ENCODE peak calls at places on chromosomes 7 and 10, in seven cellular contexts. One of them, this sample, is unnamed.

GRCh38 chr10:89233033-89233432 is 18.5 kb downstream of the LIPA start:
- DNase-seq in AG04450: no peak
- DNase-seq in neural crest cell: no peak
- DNase-seq in H9: no peak
- DNase-seq in lower lobe of right lung: no peak
- DNase-seq in brain microvascular endothelial cell: no peak
- DNase-seq in epithelial cell of esophagus: no peak
- DNase-seq in this sample: no peak

GRCh38 chr7:25359471-25360059 is 131.3 kb upstream of the NPVF start:
- DNase-seq in AG04450: no peak
- DNase-seq in H9: no peak
- DNase-seq in epithelial cell of esophagus: no peak
- DNase-seq in brain microvascular endothelial cell: no peak
- DNase-seq in lower lobe of right lung: no peak
- DNase-seq in neural crest cell: no peak
- DNase-seq in this sample: no peak

GRCh38 chr7:55111007-55111406 is 92.2 kb downstream of the EGFR start:
- DNase-seq in lower lobe of right lung: no peak
- DNase-seq in brain microvascular endothelial cell: no peak
- DNase-seq in H9: no peak
- DNase-seq in epithelial cell of esophagus: peak; percentile 83
- DNase-seq in AG04450: peak; percentile 49
- DNase-seq in neural crest cell: no peak
- DNase-seq in this sample: no peak

GRCh38 chr10:130869179-130869841 is 442.2 kb downstream of the TCERG1L start:
- DNase-seq in lower lobe of right lung: no peak
- DNase-seq in H9: no peak
- DNase-seq in AG04450: no peak
- DNase-seq in brain microvascular endothelial cell: no peak
- DNase-seq in neural crest cell: no peak
- DNase-seq in epithelial cell of esophagus: no peak
- DNase-seq in this sample: no peak

GRCh38 chr10:5684971-5685763 is 529 bp downstream of the TASOR2 start:
- DNase-seq in neural crest cell: peak; percentile 52
- DNase-seq in lower lobe of right lung: peak; percentile 75
- DNase-seq in H9: peak; percentile 68
- DNase-seq in AG04450: peak; percentile 44
- DNase-seq in brain microvascular endothelial cell: peak; percentile 63
- DNase-seq in epithelial cell of esophagus: peak; percentile 80
- DNase-seq in this sample: no peak

GRCh38 chr10:96995851-96996250 is 163.8 kb downstream of the LCOR start:
- DNase-seq in lower lobe of right lung: no peak
- DNase-seq in AG04450: no peak
- DNase-seq in neural crest cell: no peak
- DNase-seq in brain microvascular endothelial cell: no peak
- DNase-seq in epithelial cell of esophagus: peak; percentile 26
- DNase-seq in H9: no peak
- DNase-seq in this sample: no peak

GRCh38 chr10:70302292-70302691 is 18.5 kb upstream of the NPFFR1 start:
- DNase-seq in H9: no peak
- DNase-seq in lower lobe of right lung: no peak
- DNase-seq in epithelial cell of esophagus: no peak
- DNase-seq in neural crest cell: no peak
- DNase-seq in brain microvascular endothelial cell: peak; percentile 7
- DNase-seq in AG04450: peak; percentile 20
- DNase-seq in this sample: no peak

GRCh38 chr10:30683496-30683895 is 53.9 kb upstream of the LYZL2 start:
- DNase-seq in brain microvascular endothelial cell: no peak
- DNase-seq in H9: no peak
- DNase-seq in neural crest cell: no peak
- DNase-seq in AG04450: no peak
- DNase-seq in lower lobe of right lung: no peak
- DNase-seq in epithelial cell of esophagus: no peak
- DNase-seq in this sample: no peak

GRCh38 chr10:20834825-20835224 is 62.3 kb downstream of the NEBL start:
- DNase-seq in AG04450: no peak
- DNase-seq in neural crest cell: no peak
- DNase-seq in lower lobe of right lung: no peak
- DNase-seq in H9: no peak
- DNase-seq in brain microvascular endothelial cell: no peak
- DNase-seq in epithelial cell of esophagus: no peak
- DNase-seq in this sample: no peak

GRCh38 chr7:522071-522937 is 2.7 kb upstream of the PDGFA start:
- DNase-seq in brain microvascular endothelial cell: no peak
- DNase-seq in H9: no peak
- DNase-seq in AG04450: no peak
- DNase-seq in neural crest cell: no peak
- DNase-seq in lower lobe of right lung: no peak
- DNase-seq in epithelial cell of esophagus: peak; percentile 66
- DNase-seq in this sample: no peak

GRCh38 chr10:22988581-22989360 is 60.9 kb downstream of the ARMC3 start:
- DNase-seq in brain microvascular endothelial cell: peak; percentile 32
- DNase-seq in lower lobe of right lung: no peak
- DNase-seq in epithelial cell of esophagus: peak; percentile 60
- DNase-seq in neural crest cell: peak; percentile 65
- DNase-seq in AG04450: peak; percentile 23
- DNase-seq in H9: no peak
- DNase-seq in this sample: no peak

GRCh38 chr10:49176310-49177268 is 11.6 kb downstream of the TMEM273 start:
- DNase-seq in lower lobe of right lung: no peak
- DNase-seq in epithelial cell of esophagus: no peak
- DNase-seq in brain microvascular endothelial cell: no peak
- DNase-seq in H9: no peak
- DNase-seq in neural crest cell: no peak
- DNase-seq in AG04450: no peak
- DNase-seq in this sample: peak; percentile 40

GRCh38 chr10:25753776-25754175 is 180.3 kb upstream of the MYO3A start:
- DNase-seq in lower lobe of right lung: no peak
- DNase-seq in AG04450: no peak
- DNase-seq in brain microvascular endothelial cell: no peak
- DNase-seq in epithelial cell of esophagus: no peak
- DNase-seq in H9: no peak
- DNase-seq in neural crest cell: no peak
- DNase-seq in this sample: no peak

GRCh38 chr7:26399309-26399610 is 107.6 kb downstream of the SNX10 start:
- DNase-seq in epithelial cell of esophagus: no peak
- DNase-seq in neural crest cell: peak; percentile 24
- DNase-seq in lower lobe of right lung: peak; percentile 56
- DNase-seq in H9: peak; percentile 41
- DNase-seq in brain microvascular endothelial cell: no peak
- DNase-seq in AG04450: no peak
- DNase-seq in this sample: no peak

GRCh38 chr7:135335628-135336139 is 102.0 kb downstream of the STRA8 start:
- DNase-seq in lower lobe of right lung: no peak
- DNase-seq in neural crest cell: peak; percentile 56
- DNase-seq in epithelial cell of esophagus: peak; percentile 99
- DNase-seq in H9: peak; percentile 98
- DNase-seq in brain microvascular endothelial cell: peak; percentile 22
- DNase-seq in AG04450: peak; percentile 11
- DNase-seq in this sample: peak; percentile 80

DNA sequence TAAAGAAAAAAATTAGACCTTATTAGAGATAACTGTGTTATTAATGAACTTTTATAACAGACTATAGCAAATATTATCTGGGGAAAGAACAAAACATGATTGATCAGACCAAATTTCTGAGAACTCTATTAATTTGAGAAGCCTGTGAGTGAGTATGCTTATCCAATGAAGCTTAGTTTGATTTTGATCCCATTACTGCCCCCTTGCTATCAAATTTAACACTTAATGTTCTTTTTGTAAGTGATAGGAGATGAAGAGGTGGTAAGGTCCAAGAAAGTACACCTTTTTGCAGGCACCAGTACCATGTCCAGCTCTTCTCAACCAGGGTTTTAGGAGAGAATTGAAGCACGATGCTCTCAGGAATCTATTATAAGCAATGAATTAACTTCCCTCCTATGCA is 49.9 kb downstream of the ZNF365 start:
- DNase-seq in lower lobe of right lung: no peak
- DNase-seq in epithelial cell of esophagus: no peak
- DNase-seq in AG04450: no peak
- DNase-seq in brain microvascular endothelial cell: no peak
- DNase-seq in neural crest cell: no peak
- DNase-seq in H9: no peak
- DNase-seq in this sample: no peak
- TF ChIP-seq CTCF in lower lobe of right lung: no peak
- TF ChIP-seq CTCF in epithelial cell of esophagus: no peak
- TF ChIP-seq CTCF in AG04450: no peak
- TF ChIP-seq CTCF in brain microvascular endothelial cell: peak; percentile 6
- TF ChIP-seq CTCF in neural crest cell: peak; percentile 16
- TF ChIP-seq CTCF in H9: peak; percentile 38
- TF ChIP-seq CTCF in this sample: peak; percentile 27

DNA sequence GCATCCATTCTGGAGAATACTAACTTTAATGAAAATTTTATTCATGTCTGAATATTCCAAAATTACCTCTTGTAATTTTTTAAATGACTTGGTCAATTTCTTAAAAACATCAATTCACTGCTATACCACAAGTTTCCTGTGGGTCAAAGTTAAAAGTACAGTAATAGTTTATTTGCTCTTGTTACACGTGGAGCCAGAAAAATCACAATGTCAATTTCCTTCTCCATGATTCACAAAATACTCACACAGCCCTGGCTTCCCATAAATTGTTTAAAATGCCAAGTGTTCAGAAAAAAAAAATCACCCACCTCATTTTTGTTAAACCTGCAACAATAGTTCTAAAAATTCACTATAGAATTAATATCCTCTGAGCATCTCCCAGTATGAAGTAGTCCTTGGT is 139.5 kb upstream of the GRM3 start:
- DNase-seq in AG04450: no peak
- DNase-seq in brain microvascular endothelial cell: no peak
- DNase-seq in epithelial cell of esophagus: no peak
- DNase-seq in neural crest cell: no peak
- DNase-seq in lower lobe of right lung: no peak
- DNase-seq in H9: no peak
- DNase-seq in this sample: no peak
- TF ChIP-seq CTCF in AG04450: no peak
- TF ChIP-seq CTCF in brain microvascular endothelial cell: no peak
- TF ChIP-seq CTCF in epithelial cell of esophagus: no peak
- TF ChIP-seq CTCF in neural crest cell: no peak
- TF ChIP-seq CTCF in lower lobe of right lung: no peak
- TF ChIP-seq CTCF in H9: no peak
- TF ChIP-seq CTCF in this sample: no peak

DNA sequence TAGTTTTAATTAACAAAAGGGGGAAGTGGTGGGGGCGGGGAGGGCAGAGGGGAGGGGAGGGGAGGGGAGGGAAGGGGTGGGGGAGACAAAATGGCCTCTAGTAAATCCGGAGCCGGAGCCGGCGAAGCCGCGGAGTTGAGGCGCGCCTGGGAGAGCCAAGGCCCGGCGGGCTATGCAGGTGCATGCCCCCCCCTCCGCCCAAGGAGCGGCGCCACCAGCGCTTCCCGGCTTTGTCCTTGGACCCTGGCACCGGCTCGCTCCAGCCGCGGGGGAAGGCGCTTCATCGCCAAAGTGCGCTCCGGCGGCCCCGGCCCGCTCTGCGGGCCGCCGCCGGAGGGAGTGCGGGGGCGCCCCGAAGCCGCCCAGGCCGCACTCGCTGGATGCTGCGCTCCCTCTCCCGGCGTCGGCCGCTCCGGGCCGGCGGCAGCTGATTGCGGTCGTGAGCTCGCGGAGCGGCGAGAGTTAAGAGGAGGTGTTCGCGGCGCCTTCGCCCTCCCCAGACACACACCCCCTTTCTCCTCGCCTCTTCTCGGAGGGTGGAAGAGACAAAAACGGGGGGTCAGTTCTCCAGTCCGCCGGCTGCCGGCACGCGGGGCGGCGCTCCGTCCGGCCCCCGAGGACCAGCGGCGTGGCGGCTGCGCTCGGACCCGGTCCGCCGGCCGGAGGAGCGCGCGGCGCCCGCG is at the start of gene LRRC4:
- DNase-seq in brain microvascular endothelial cell: no peak
- DNase-seq in AG04450: no peak
- DNase-seq in lower lobe of right lung: peak; percentile 65
- DNase-seq in neural crest cell: peak; percentile 39
- DNase-seq in epithelial cell of esophagus: peak; percentile 60
- DNase-seq in H9: peak; percentile 63
- DNase-seq in this sample: no peak
- TF ChIP-seq CTCF in brain microvascular endothelial cell: peak; percentile 14
- TF ChIP-seq CTCF in AG04450: peak; percentile 28
- TF ChIP-seq CTCF in lower lobe of right lung: peak; percentile 16
- TF ChIP-seq CTCF in neural crest cell: no peak
- TF ChIP-seq CTCF in epithelial cell of esophagus: no peak
- TF ChIP-seq CTCF in H9: peak; percentile 21
- TF ChIP-seq CTCF in this sample: peak; percentile 42

DNA sequence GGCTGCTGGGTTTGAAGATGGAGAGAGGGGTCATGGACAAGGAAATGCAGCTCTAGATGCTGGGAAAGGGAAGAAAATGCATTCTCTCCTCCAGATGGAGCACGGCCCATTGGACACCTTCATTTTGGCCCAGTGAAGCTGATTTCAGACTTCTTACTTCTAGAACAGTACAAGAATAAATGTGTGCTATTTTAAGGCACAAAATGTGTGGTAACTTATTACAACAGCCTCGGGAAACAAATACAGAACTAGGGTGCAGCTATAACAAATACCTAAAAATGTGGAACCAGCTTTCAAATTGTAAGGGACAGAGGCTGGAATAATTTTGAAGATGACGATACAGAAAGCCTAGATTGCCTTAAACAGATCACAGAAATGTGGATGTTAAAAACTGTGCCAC is 54.1 kb downstream of the CYTH3 start:
- DNase-seq in neural crest cell: no peak
- DNase-seq in brain microvascular endothelial cell: no peak
- DNase-seq in lower lobe of right lung: no peak
- DNase-seq in H9: no peak
- DNase-seq in epithelial cell of esophagus: no peak
- DNase-seq in AG04450: no peak
- DNase-seq in this sample: no peak
- TF ChIP-seq CTCF in neural crest cell: no peak
- TF ChIP-seq CTCF in brain microvascular endothelial cell: no peak
- TF ChIP-seq CTCF in lower lobe of right lung: no peak
- TF ChIP-seq CTCF in H9: no peak
- TF ChIP-seq CTCF in epithelial cell of esophagus: no peak
- TF ChIP-seq CTCF in AG04450: no peak
- TF ChIP-seq CTCF in this sample: no peak

GRCh38 chr7:120733835-120734234 is 124.1 kb downstream of the TSPAN12 start:
- DNase-seq in epithelial cell of esophagus: no peak
- DNase-seq in neural crest cell: no peak
- DNase-seq in brain microvascular endothelial cell: no peak
- DNase-seq in lower lobe of right lung: no peak
- DNase-seq in AG04450: no peak
- DNase-seq in H9: no peak
- DNase-seq in this sample: no peak

GRCh38 chr7:120731276-120731675 is 126.7 kb downstream of the TSPAN12 start:
- DNase-seq in H9: no peak
- DNase-seq in lower lobe of right lung: no peak
- DNase-seq in brain microvascular endothelial cell: no peak
- DNase-seq in AG04450: no peak
- DNase-seq in neural crest cell: no peak
- DNase-seq in epithelial cell of esophagus: no peak
- DNase-seq in this sample: no peak

GRCh38 chr7:120735791-120736190 is 122.2 kb downstream of the TSPAN12 start:
- DNase-seq in brain microvascular endothelial cell: peak; percentile 14
- DNase-seq in neural crest cell: no peak
- DNase-seq in lower lobe of right lung: no peak
- DNase-seq in AG04450: no peak
- DNase-seq in H9: no peak
- DNase-seq in epithelial cell of esophagus: no peak
- DNase-seq in this sample: no peak

GRCh38 chr7:120732256-120732655 is 125.7 kb downstream of the TSPAN12 start:
- DNase-seq in lower lobe of right lung: no peak
- DNase-seq in epithelial cell of esophagus: no peak
- DNase-seq in brain microvascular endothelial cell: no peak
- DNase-seq in AG04450: no peak
- DNase-seq in neural crest cell: no peak
- DNase-seq in H9: no peak
- DNase-seq in this sample: no peak

GRCh38 chr7:120733143-120733542 is 124.8 kb downstream of the TSPAN12 start:
- DNase-seq in AG04450: peak; percentile 52
- DNase-seq in epithelial cell of esophagus: peak; percentile 45
- DNase-seq in neural crest cell: no peak
- DNase-seq in H9: no peak
- DNase-seq in lower lobe of right lung: no peak
- DNase-seq in brain microvascular endothelial cell: peak; percentile 84
- DNase-seq in this sample: no peak
- TF ChIP-seq CTCF in AG04450: peak; percentile 31
- TF ChIP-seq CTCF in epithelial cell of esophagus: peak; percentile 16
- TF ChIP-seq CTCF in neural crest cell: no peak
- TF ChIP-seq CTCF in H9: no peak
- TF ChIP-seq CTCF in lower lobe of right lung: no peak
- TF ChIP-seq CTCF in brain microvascular endothelial cell: peak; percentile 51
- TF ChIP-seq CTCF in this sample: peak; percentile 35